ENCODE peak calls at places on chromosome 4, in six cellular contexts. One of them, this sample, is unnamed.

GRCh38 chr4:1684756-1685603 is 867 bp upstream of the FAM53A start:
- DNase-seq in midbrain: no peak
- DNase-seq in HEK293T: no peak
- DNase-seq in stimulated activated CD4-positive, alpha-beta T cell treated with anti-CD3 and anti-CD28 coated beads, Interleukin-15, amount 100 ng/mL, for 1 hour: no peak
- DNase-seq in endodermal cell: peak; percentile 54
- DNase-seq in AG08396: no peak
- DNase-seq in this sample: no peak

GRCh38 chr4:15238720-15239119 is 189.1 kb upstream of the C1QTNF7 start:
- DNase-seq in endodermal cell: peak; percentile 80
- DNase-seq in stimulated activated CD4-positive, alpha-beta T cell treated with anti-CD3 and anti-CD28 coated beads, Interleukin-15, amount 100 ng/mL, for 1 hour: no peak
- DNase-seq in midbrain: peak; percentile 18
- DNase-seq in AG08396: peak; percentile 64
- DNase-seq in HEK293T: peak; percentile 59
- DNase-seq in this sample: no peak

GRCh38 chr4:185235480-185236154 is 26.2 kb downstream of the SNX25 start:
- DNase-seq in endodermal cell: peak; percentile 65
- DNase-seq in midbrain: no peak
- DNase-seq in HEK293T: no peak
- DNase-seq in stimulated activated CD4-positive, alpha-beta T cell treated with anti-CD3 and anti-CD28 coated beads, Interleukin-15, amount 100 ng/mL, for 1 hour: no peak
- DNase-seq in AG08396: no peak
- DNase-seq in this sample: no peak

GRCh38 chr4:20625460-20625859 is 74.8 kb upstream of the PACRGL start:
- DNase-seq in endodermal cell: no peak
- DNase-seq in HEK293T: no peak
- DNase-seq in midbrain: no peak
- DNase-seq in AG08396: no peak
- DNase-seq in stimulated activated CD4-positive, alpha-beta T cell treated with anti-CD3 and anti-CD28 coated beads, Interleukin-15, amount 100 ng/mL, for 1 hour: no peak
- DNase-seq in this sample: no peak

GRCh38 chr4:80921441-80921840 is 109.1 kb upstream of the BMP3 start:
- DNase-seq in AG08396: no peak
- DNase-seq in midbrain: no peak
- DNase-seq in HEK293T: no peak
- DNase-seq in endodermal cell: no peak
- DNase-seq in stimulated activated CD4-positive, alpha-beta T cell treated with anti-CD3 and anti-CD28 coated beads, Interleukin-15, amount 100 ng/mL, for 1 hour: no peak
- DNase-seq in this sample: no peak

GRCh38 chr4:146959692-146960091 is 14.0 kb upstream of the TTC29 start:
- DNase-seq in HEK293T: peak; percentile 13
- DNase-seq in midbrain: no peak
- DNase-seq in endodermal cell: no peak
- DNase-seq in AG08396: no peak
- DNase-seq in stimulated activated CD4-positive, alpha-beta T cell treated with anti-CD3 and anti-CD28 coated beads, Interleukin-15, amount 100 ng/mL, for 1 hour: no peak
- DNase-seq in this sample: no peak

GRCh38 chr4:74874785-74875367 is 58.0 kb upstream of the PARM1 start:
- DNase-seq in HEK293T: peak; percentile 63
- DNase-seq in midbrain: peak; percentile 87
- DNase-seq in stimulated activated CD4-positive, alpha-beta T cell treated with anti-CD3 and anti-CD28 coated beads, Interleukin-15, amount 100 ng/mL, for 1 hour: no peak
- DNase-seq in AG08396: peak; percentile 58
- DNase-seq in endodermal cell: peak; percentile 51
- DNase-seq in this sample: peak; percentile 56

GRCh38 chr4:124903995-124904722 is 191.6 kb upstream of the ANKRD50 start:
- DNase-seq in endodermal cell: peak; percentile 53
- DNase-seq in midbrain: no peak
- DNase-seq in stimulated activated CD4-positive, alpha-beta T cell treated with anti-CD3 and anti-CD28 coated beads, Interleukin-15, amount 100 ng/mL, for 1 hour: no peak
- DNase-seq in AG08396: peak; percentile 29
- DNase-seq in HEK293T: peak; percentile 51
- DNase-seq in this sample: no peak

GRCh38 chr4:15469402-15470148 is at the start of gene CC2D2A:
- DNase-seq in endodermal cell: peak; percentile 70
- DNase-seq in stimulated activated CD4-positive, alpha-beta T cell treated with anti-CD3 and anti-CD28 coated beads, Interleukin-15, amount 100 ng/mL, for 1 hour: no peak
- DNase-seq in HEK293T: peak; percentile 41
- DNase-seq in AG08396: peak; percentile 64
- DNase-seq in midbrain: peak; percentile 32
- DNase-seq in this sample: peak; percentile 39

GRCh38 chr4:183300070-183300469 is 20.0 kb downstream of the CLDN22 start:
- DNase-seq in AG08396: no peak
- DNase-seq in HEK293T: no peak
- DNase-seq in stimulated activated CD4-positive, alpha-beta T cell treated with anti-CD3 and anti-CD28 coated beads, Interleukin-15, amount 100 ng/mL, for 1 hour: no peak
- DNase-seq in endodermal cell: no peak
- DNase-seq in midbrain: no peak
- DNase-seq in this sample: no peak

GRCh38 chr4:118335316-118335715 is 17.5 kb downstream of the PRSS12 start:
- DNase-seq in endodermal cell: no peak
- DNase-seq in midbrain: no peak
- DNase-seq in stimulated activated CD4-positive, alpha-beta T cell treated with anti-CD3 and anti-CD28 coated beads, Interleukin-15, amount 100 ng/mL, for 1 hour: no peak
- DNase-seq in AG08396: peak; percentile 14
- DNase-seq in HEK293T: no peak
- DNase-seq in this sample: no peak

GRCh38 chr4:177519481-177520270 is 77.4 kb upstream of the AGA start:
- DNase-seq in midbrain: no peak
- DNase-seq in endodermal cell: no peak
- DNase-seq in stimulated activated CD4-positive, alpha-beta T cell treated with anti-CD3 and anti-CD28 coated beads, Interleukin-15, amount 100 ng/mL, for 1 hour: no peak
- DNase-seq in AG08396: no peak
- DNase-seq in HEK293T: no peak
- DNase-seq in this sample: no peak

GRCh38 chr4:79865253-79865652 is 207.8 kb downstream of the ANTXR2 start:
- DNase-seq in stimulated activated CD4-positive, alpha-beta T cell treated with anti-CD3 and anti-CD28 coated beads, Interleukin-15, amount 100 ng/mL, for 1 hour: no peak
- DNase-seq in HEK293T: no peak
- DNase-seq in midbrain: no peak
- DNase-seq in endodermal cell: no peak
- DNase-seq in AG08396: peak; percentile 22
- DNase-seq in this sample: no peak

GRCh38 chr4:26192921-26193894 is 127.6 kb upstream of the RBPJ start:
- DNase-seq in stimulated activated CD4-positive, alpha-beta T cell treated with anti-CD3 and anti-CD28 coated beads, Interleukin-15, amount 100 ng/mL, for 1 hour: no peak
- DNase-seq in endodermal cell: no peak
- DNase-seq in AG08396: no peak
- DNase-seq in HEK293T: no peak
- DNase-seq in midbrain: peak; percentile 42
- DNase-seq in this sample: no peak

GRCh38 chr4:70849277-70849676 is 9.6 kb upstream of the GRSF1 start:
- DNase-seq in midbrain: no peak
- DNase-seq in AG08396: no peak
- DNase-seq in stimulated activated CD4-positive, alpha-beta T cell treated with anti-CD3 and anti-CD28 coated beads, Interleukin-15, amount 100 ng/mL, for 1 hour: no peak
- DNase-seq in endodermal cell: no peak
- DNase-seq in HEK293T: no peak
- DNase-seq in this sample: no peak

GRCh38 chr4:24118031-24118430 is 228.2 kb upstream of the PPARGC1A start:
- DNase-seq in stimulated activated CD4-positive, alpha-beta T cell treated with anti-CD3 and anti-CD28 coated beads, Interleukin-15, amount 100 ng/mL, for 1 hour: no peak
- DNase-seq in endodermal cell: no peak
- DNase-seq in HEK293T: no peak
- DNase-seq in AG08396: peak; percentile 12
- DNase-seq in midbrain: no peak
- DNase-seq in this sample: no peak

GRCh38 chr4:25865586-25865985 is 2.8 kb upstream of the SEL1L3 start:
- DNase-seq in endodermal cell: peak; percentile 76
- DNase-seq in midbrain: no peak
- DNase-seq in stimulated activated CD4-positive, alpha-beta T cell treated with anti-CD3 and anti-CD28 coated beads, Interleukin-15, amount 100 ng/mL, for 1 hour: no peak
- DNase-seq in AG08396: no peak
- DNase-seq in HEK293T: peak; percentile 15
- DNase-seq in this sample: peak; percentile 80

GRCh38 chr4:177128306-177128705 is 181.4 kb upstream of the NEIL3 start:
- DNase-seq in HEK293T: no peak
- DNase-seq in endodermal cell: no peak
- DNase-seq in midbrain: no peak
- DNase-seq in stimulated activated CD4-positive, alpha-beta T cell treated with anti-CD3 and anti-CD28 coated beads, Interleukin-15, amount 100 ng/mL, for 1 hour: no peak
- DNase-seq in AG08396: no peak
- DNase-seq in this sample: no peak

GRCh38 chr4:26860922-26861433 is 337 bp downstream of the STIM2 start:
- DNase-seq in AG08396: peak; percentile 48
- DNase-seq in HEK293T: peak; percentile 13
- DNase-seq in endodermal cell: peak; percentile 81
- DNase-seq in stimulated activated CD4-positive, alpha-beta T cell treated with anti-CD3 and anti-CD28 coated beads, Interleukin-15, amount 100 ng/mL, for 1 hour: peak; percentile 19
- DNase-seq in midbrain: no peak
- DNase-seq in this sample: no peak

GRCh38 chr4:20687894-20688293 is 12.4 kb upstream of the PACRGL start:
- DNase-seq in AG08396: peak; percentile 32
- DNase-seq in midbrain: no peak
- DNase-seq in stimulated activated CD4-positive, alpha-beta T cell treated with anti-CD3 and anti-CD28 coated beads, Interleukin-15, amount 100 ng/mL, for 1 hour: no peak
- DNase-seq in endodermal cell: no peak
- DNase-seq in HEK293T: no peak
- DNase-seq in this sample: peak; percentile 88

GRCh38 chr4:10084651-10085320 is 31.8 kb downstream of the WDR1 start:
- DNase-seq in endodermal cell: no peak
- DNase-seq in HEK293T: no peak
- DNase-seq in stimulated activated CD4-positive, alpha-beta T cell treated with anti-CD3 and anti-CD28 coated beads, Interleukin-15, amount 100 ng/mL, for 1 hour: no peak
- DNase-seq in midbrain: no peak
- DNase-seq in AG08396: no peak
- DNase-seq in this sample: no peak

GRCh38 chr4:15006416-15007024 is 4.2 kb downstream of the CPEB2 start:
- DNase-seq in midbrain: no peak
- DNase-seq in endodermal cell: no peak
- DNase-seq in stimulated activated CD4-positive, alpha-beta T cell treated with anti-CD3 and anti-CD28 coated beads, Interleukin-15, amount 100 ng/mL, for 1 hour: no peak
- DNase-seq in AG08396: no peak
- DNase-seq in HEK293T: no peak
- DNase-seq in this sample: no peak

GRCh38 chr4:119068529-119068962 is 67.1 kb upstream of the MYOZ2 start:
- DNase-seq in endodermal cell: no peak
- DNase-seq in HEK293T: peak; percentile 21
- DNase-seq in stimulated activated CD4-positive, alpha-beta T cell treated with anti-CD3 and anti-CD28 coated beads, Interleukin-15, amount 100 ng/mL, for 1 hour: no peak
- DNase-seq in midbrain: no peak
- DNase-seq in AG08396: no peak
- DNase-seq in this sample: no peak